ENCODE peak calls at places on chromosomes 5 and 9, in four cellular contexts. One of them, this sample, is unnamed.

GRCh38 chr5:15844253-15844652 is 335.3 kb downstream of the MARCHF11 start:
- DNase-seq in Peyer's patch: no peak
- DNase-seq in A549: no peak
- DNase-seq in A673: no peak
- DNase-seq in this sample: no peak

GRCh38 chr9:34049630-34050384 is 1.1 kb upstream of the UBAP2 start:
- DNase-seq in A549: no peak
- DNase-seq in Peyer's patch: no peak
- DNase-seq in A673: no peak
- DNase-seq in this sample: no peak

GRCh38 chr5:97142521-97143254 is at the start of gene LIX1:
- DNase-seq in A673: peak; percentile 86
- DNase-seq in Peyer's patch: no peak
- DNase-seq in A549: peak; percentile 29
- DNase-seq in this sample: no peak

GRCh38 chr5:135246923-135247795 is 151.9 kb downstream of the MACROH2A1 start:
- DNase-seq in A549: peak; percentile 86
- DNase-seq in A673: peak; percentile 88
- DNase-seq in Peyer's patch: no peak
- DNase-seq in this sample: no peak

GRCh38 chr5:179485845-179486575 is 64.3 kb upstream of the RUFY1 start:
- DNase-seq in Peyer's patch: no peak
- DNase-seq in A549: no peak
- DNase-seq in A673: no peak
- DNase-seq in this sample: no peak

GRCh38 chr5:160843240-160843639 is 8.8 kb downstream of the ATP10B start:
- DNase-seq in Peyer's patch: no peak
- DNase-seq in A673: no peak
- DNase-seq in A549: no peak
- DNase-seq in this sample: no peak

GRCh38 chr5:89277791-89278190 is 394.8 kb upstream of the MEF2C start:
- DNase-seq in A673: no peak
- DNase-seq in A549: no peak
- DNase-seq in Peyer's patch: no peak
- DNase-seq in this sample: no peak

GRCh38 chr5:96807099-96807654 is 568 bp downstream of the ERAP1 start:
- DNase-seq in A673: peak; percentile 71
- DNase-seq in Peyer's patch: peak; percentile 59
- DNase-seq in A549: peak; percentile 75
- DNase-seq in this sample: no peak

GRCh38 chr5:59744531-59744992 is 149.0 kb downstream of the PDE4D start:
- DNase-seq in A673: no peak
- DNase-seq in Peyer's patch: no peak
- DNase-seq in A549: peak; percentile 33
- DNase-seq in this sample: no peak

GRCh38 chr5:150341331-150341730 is 16.2 kb upstream of the TCOF1 start:
- DNase-seq in Peyer's patch: no peak
- DNase-seq in A549: no peak
- DNase-seq in A673: no peak
- DNase-seq in this sample: no peak

GRCh38 chr9:120974921-120975320 is 48.3 kb upstream of the TRAF1 start:
- DNase-seq in A673: no peak
- DNase-seq in Peyer's patch: no peak
- DNase-seq in A549: no peak
- DNase-seq in this sample: no peak

GRCh38 chr5:66143473-66144073 is 527 bp upstream of the SREK1 start:
- DNase-seq in A673: peak; percentile 6
- DNase-seq in Peyer's patch: no peak
- DNase-seq in A549: no peak
- DNase-seq in this sample: no peak

GRCh38 chr9:129697956-129698757 is 32.7 kb downstream of the PRRX2 start:
- DNase-seq in A673: peak; percentile 63
- DNase-seq in Peyer's patch: no peak
- DNase-seq in A549: no peak
- DNase-seq in this sample: no peak

GRCh38 chr9:111429175-111429574 is 55.0 kb downstream of the ECPAS start:
- DNase-seq in A673: no peak
- DNase-seq in A549: no peak
- DNase-seq in Peyer's patch: no peak
- DNase-seq in this sample: no peak

GRCh38 chr5:77867194-77867691 is 91.1 kb upstream of the TBCA start:
- DNase-seq in Peyer's patch: no peak
- DNase-seq in A673: peak; percentile 18
- DNase-seq in A549: peak; percentile 46
- DNase-seq in this sample: no peak

GRCh38 chr5:180209137-180209581 is at the start of gene RASGEF1C:
- DNase-seq in Peyer's patch: no peak
- DNase-seq in A673: peak; percentile 70
- DNase-seq in A549: peak; percentile 76
- DNase-seq in this sample: peak; percentile 39

GRCh38 chr9:109793196-109793595 is 13.2 kb downstream of the PALM2AKAP2 start:
- DNase-seq in A549: peak; percentile 34
- DNase-seq in A673: peak; percentile 20
- DNase-seq in Peyer's patch: no peak
- DNase-seq in this sample: no peak

GRCh38 chr5:142586552-142586951 is 99.3 kb downstream of the FGF1 start:
- DNase-seq in Peyer's patch: no peak
- DNase-seq in A673: no peak
- DNase-seq in A549: no peak
- DNase-seq in this sample: no peak

GRCh38 chr5:68464424-68464823 is 248.9 kb downstream of the PIK3R1 start:
- DNase-seq in A673: peak; percentile 35
- DNase-seq in Peyer's patch: no peak
- DNase-seq in A549: no peak
- DNase-seq in this sample: no peak

GRCh38 chr9:14314929-14315753 is 1.2 kb upstream of the NFIB start:
- DNase-seq in A549: peak; percentile 70
- DNase-seq in A673: peak; percentile 90
- DNase-seq in Peyer's patch: peak; percentile 34
- DNase-seq in this sample: no peak

GRCh38 chr9:86460211-86461002 is 106.2 kb upstream of the TUT7 start:
- DNase-seq in A673: no peak
- DNase-seq in Peyer's patch: no peak
- DNase-seq in A549: no peak
- DNase-seq in this sample: no peak

GRCh38 chr5:61051267-61051666 is 106.3 kb downstream of the NDUFAF2 start:
- DNase-seq in A549: no peak
- DNase-seq in Peyer's patch: no peak
- DNase-seq in A673: peak; percentile 34
- DNase-seq in this sample: no peak

GRCh38 chr5:113764382-113764781 is 250.9 kb downstream of the YTHDC2 start:
- DNase-seq in Peyer's patch: no peak
- DNase-seq in A673: no peak
- DNase-seq in A549: no peak
- DNase-seq in this sample: no peak

GRCh38 chr5:32710335-32710858 is 724 bp upstream of the NPR3 start:
- DNase-seq in A673: no peak
- DNase-seq in Peyer's patch: no peak
- DNase-seq in A549: peak; percentile 66
- DNase-seq in this sample: no peak

GRCh38 chr5:128084228-128085167 is 932 bp downstream of the SLC12A2 start:
- DNase-seq in A549: peak; percentile 29
- DNase-seq in A673: peak; percentile 4
- DNase-seq in Peyer's patch: peak; percentile 36
- DNase-seq in this sample: peak; percentile 13

GRCh38 chr5:374631-375335 is 53.3 kb downstream of the AHRR start:
- DNase-seq in A673: no peak
- DNase-seq in A549: no peak
- DNase-seq in Peyer's patch: no peak
- DNase-seq in this sample: no peak

GRCh38 chr5:42721484-42721883 is 35.1 kb upstream of the CCDC152 start:
- DNase-seq in Peyer's patch: no peak
- DNase-seq in A673: no peak
- DNase-seq in A549: no peak
- DNase-seq in this sample: no peak

GRCh38 chr9:119811030-119811429 is 441.8 kb upstream of the BRINP1 start:
- DNase-seq in A673: no peak
- DNase-seq in Peyer's patch: no peak
- DNase-seq in A549: peak; percentile 8
- DNase-seq in this sample: no peak

GRCh38 chr5:126525630-126526245 is 69.3 kb downstream of the ALDH7A1 start:
- DNase-seq in Peyer's patch: no peak
- DNase-seq in A673: peak; percentile 73
- DNase-seq in A549: no peak
- DNase-seq in this sample: no peak

GRCh38 chr5:167716376-167716775 is 575.1 kb upstream of the WWC1 start:
- DNase-seq in Peyer's patch: no peak
- DNase-seq in A549: no peak
- DNase-seq in A673: no peak
- DNase-seq in this sample: no peak

GRCh38 chr9:114261987-114262386 is 60.9 kb upstream of the ORM1 start:
- DNase-seq in A673: no peak
- DNase-seq in Peyer's patch: no peak
- DNase-seq in A549: no peak
- DNase-seq in this sample: no peak

GRCh38 chr5:73998496-73998895 is 372.5 kb downstream of the ARHGEF28 start:
- DNase-seq in A549: no peak
- DNase-seq in Peyer's patch: no peak
- DNase-seq in A673: no peak
- DNase-seq in this sample: no peak

GRCh38 chr9:13970018-13970417 is 343.9 kb downstream of the NFIB start:
- DNase-seq in Peyer's patch: no peak
- DNase-seq in A549: no peak
- DNase-seq in A673: no peak
- DNase-seq in this sample: no peak

GRCh38 chr5:102627311-102627710 is 127.8 kb upstream of the PAM start:
- DNase-seq in A549: no peak
- DNase-seq in Peyer's patch: no peak
- DNase-seq in A673: peak; percentile 40
- DNase-seq in this sample: no peak

GRCh38 chr9:36112516-36112915 is 24.0 kb upstream of the GLIPR2 start:
- DNase-seq in A549: no peak
- DNase-seq in Peyer's patch: no peak
- DNase-seq in A673: no peak
- DNase-seq in this sample: no peak
- H3K9me3 ChIP-seq in A549: no peaks in the 10 kb centered on the region
- H3K9me3 ChIP-seq in Peyer's patch: no peaks in the 10 kb centered on the region
- H3K9me3 ChIP-seq in A673: no peaks in the 10 kb centered on the region
- H3K9me3 ChIP-seq in this sample: no peaks in the 10 kb centered on the region

GRCh38 chr5:25991639-25992038 is 1046.7 kb downstream of the CDH9 start:
- DNase-seq in A549: no peak
- DNase-seq in Peyer's patch: no peak
- DNase-seq in A673: no peak
- DNase-seq in this sample: no peak

GRCh38 chr5:25993701-25994100 is 1044.7 kb downstream of the CDH9 start:
- DNase-seq in Peyer's patch: no peak
- DNase-seq in A673: no peak
- DNase-seq in A549: no peak
- DNase-seq in this sample: no peak

GRCh38 chr5:25995209-25995608 is 1043.2 kb downstream of the CDH9 start:
- DNase-seq in Peyer's patch: no peak
- DNase-seq in A549: no peak
- DNase-seq in A673: no peak
- DNase-seq in this sample: no peak
- H3K9me3 ChIP-seq in Peyer's patch: no peaks in the 10 kb centered on the region
- H3K9me3 ChIP-seq in A549: no peaks in the 10 kb centered on the region
- H3K9me3 ChIP-seq in A673: peaks cover 9% of the 10 kb centered on the region
- H3K9me3 ChIP-seq in this sample: no peaks in the 10 kb centered on the region

DNA sequence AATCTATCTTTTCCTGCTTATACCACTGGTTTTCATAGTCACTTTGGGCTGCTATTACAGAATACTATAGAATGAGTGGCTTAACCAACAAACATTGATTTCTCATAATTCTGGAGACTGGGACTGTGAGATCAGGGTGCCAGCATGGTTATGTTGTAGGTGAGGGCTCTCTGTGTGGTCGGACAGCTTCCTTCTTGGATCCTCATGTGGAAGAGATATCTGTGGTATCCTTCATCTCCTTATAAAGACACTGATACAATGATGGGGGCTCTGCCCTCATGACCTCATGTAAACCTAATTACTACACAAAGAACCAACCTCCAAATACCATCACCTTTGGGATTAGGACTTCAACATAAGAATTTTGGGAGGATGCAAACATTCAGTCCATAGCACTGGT is 13.9 kb upstream of the PRLR start:
- DNase-seq in Peyer's patch: no peak
- DNase-seq in A549: no peak
- DNase-seq in A673: no peak
- DNase-seq in this sample: no peak
- H3K9me3 ChIP-seq in Peyer's patch: no peaks in the 10 kb centered on the region
- H3K9me3 ChIP-seq in A549: no peaks in the 10 kb centered on the region
- H3K9me3 ChIP-seq in A673: no peaks in the 10 kb centered on the region
- H3K9me3 ChIP-seq in this sample: no peaks in the 10 kb centered on the region

GRCh38 chr5:141363952-141364660 is at the start of gene PCDHGA5:
- DNase-seq in A549: no peak
- DNase-seq in A673: no peak
- DNase-seq in Peyer's patch: no peak
- DNase-seq in this sample: no peak

GRCh38 chr5:141366016-141366896 is 2.3 kb downstream of the PCDHGA5 start:
- DNase-seq in Peyer's patch: no peak
- DNase-seq in A673: no peak
- DNase-seq in A549: no peak
- DNase-seq in this sample: no peak

GRCh38 chr5:141360685-141361084 is 891 bp downstream of the PCDHGB2 start:
- DNase-seq in A673: no peak
- DNase-seq in A549: no peak
- DNase-seq in Peyer's patch: no peak
- DNase-seq in this sample: no peak

GRCh38 chr5:141359790-141360426 is at the start of gene PCDHGB2:
- DNase-seq in A673: peak; percentile 67
- DNase-seq in Peyer's patch: no peak
- DNase-seq in A549: no peak
- DNase-seq in this sample: no peak

DNA sequence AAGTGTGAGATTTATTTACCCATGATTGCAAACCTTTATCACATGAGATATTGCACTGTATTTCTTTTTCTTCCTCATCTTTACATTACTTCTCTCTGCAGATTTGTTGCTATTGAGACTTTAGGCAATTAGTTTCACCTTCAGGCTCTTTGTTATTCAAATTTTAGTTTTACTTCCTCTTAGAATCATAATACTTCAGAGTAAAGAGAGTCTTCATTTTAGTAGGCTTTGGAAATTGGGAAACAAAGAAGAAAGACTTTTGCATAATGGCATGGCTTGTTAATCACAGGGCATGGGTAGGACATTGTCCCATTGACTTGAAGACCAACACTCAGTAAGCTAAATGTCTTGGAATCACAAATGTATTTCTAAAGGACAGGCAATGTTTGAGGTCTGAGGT is 1.2 kb upstream of the PCDHGA5 start:
- DNase-seq in A673: no peak
- DNase-seq in A549: no peak
- DNase-seq in Peyer's patch: no peak
- DNase-seq in this sample: no peak
- H3K9me3 ChIP-seq in A673: peaks cover 53% of the 10 kb centered on the region
- H3K9me3 ChIP-seq in A549: peaks cover 66% of the 10 kb centered on the region
- H3K9me3 ChIP-seq in Peyer's patch: no peaks in the 10 kb centered on the region
- H3K9me3 ChIP-seq in this sample: peaks cover 52% of the 10 kb centered on the region